ENCODE peak calls at places on chromosome 15, in ten cellular contexts. E is stimulated activated CD4-positive, alpha-beta T cell treated with anti-CD3 and anti-CD28 coated beads, Interleukin-1b, Interleukin-23, amount 100 ng/mL, for 24 hours; F is HCEC 1CT; W is activated CD8-positive, alpha-beta memory T cell treated with anti-CD3 and anti-CD28 coated beads, Interleukin-2, amount 10 ng/mL, durations not matched to agents 7 days and 5 days; T is RPMI8226; L is neuronal stem cell; B is posterior vena cava; X is stimulated activated CD8-positive, alpha-beta memory T cell treated with anti-CD3 and anti-CD28 coated beads, Interleukin-12 subunit alpha, Interleukin-12 subunit beta, amount 100 ng/mL, for 1 hour; G is NCI-H2081; A is activated CD8-positive, alpha-beta T cell treated with anti-CD3 and anti-CD28 coated beads, Interleukin-2, amount 10 ng/mL, durations not matched to agents 7 days and 5 days. I is an unnamed sample.

GRCh38 chr15:92638291-92638708 is 17.3 kb downstream of the FAM174B start:
- DNase-seq in E (no peak), X (no peak), A (no peak), T (peak), F (no peak), W (no peak), B (no peak), L (no peak), G (peak), I (no peak)

GRCh38 chr15:81338422-81339007 is 14.6 kb upstream of the STARD5 start:
- DNase-seq in G (no peak), A (peak), B (peak), X (no peak), L (no peak), W (no peak), F (peak), T (no peak), E (no peak), I (no peak)

GRCh38 chr15:63389902-63390301 is 8.3 kb upstream of the CA12 start:
- DNase-seq in G (peak), F (no peak), E (no peak), W (no peak), L (no peak), A (no peak), X (no peak), B (no peak), T (peak), I (no peak)

GRCh38 chr15:84878504-84878903 is 6.0 kb upstream of the SLC28A1 start:
- DNase-seq in A (peak), L (peak), B (peak), X (peak), F (peak), W (peak), E (peak), G (peak), T (peak), I (no peak)

GRCh38 chr15:90388462-90389182 is 580 bp downstream of the IQGAP1 start:
- DNase-seq in L (peak), W (peak), G (peak), X (no peak), F (peak), A (peak), B (peak), T (peak), E (no peak), I (no peak)

GRCh38 chr15:52427804-52428203 is 100.9 kb downstream of the MYO5A start:
- DNase-seq in G (no peak), T (no peak), L (no peak), X (no peak), F (peak), E (no peak), W (no peak), B (peak), A (no peak), I (no peak)

GRCh38 chr15:62989366-62990055 is 53.0 kb upstream of the TPM1 start:
- DNase-seq in T (no peak), G (no peak), B (no peak), X (no peak), L (no peak), A (no peak), W (no peak), E (no peak), F (no peak), I (no peak)

GRCh38 chr15:64630403-64631107 is 144.8 kb downstream of the RBPMS2 start:
- DNase-seq in L (no peak), X (no peak), A (no peak), E (no peak), W (no peak), B (no peak), T (no peak), G (no peak), F (no peak), I (no peak)

GRCh38 chr15:62847900-62848489 is 194.6 kb upstream of the TPM1 start:
- DNase-seq in W (peak), G (peak), X (no peak), B (peak), F (peak), T (peak), E (peak), L (peak), A (peak), I (no peak)

GRCh38 chr15:52193791-52194190 is 2.6 kb upstream of the GNB5 start:
- DNase-seq in A (no peak), L (no peak), F (no peak), X (no peak), W (no peak), B (no peak), E (no peak), G (no peak), T (no peak), I (no peak)

GRCh38 chr15:91936182-91936775 is 82.8 kb downstream of the SLCO3A1 start:
- DNase-seq in A (no peak), T (no peak), W (no peak), L (no peak), G (no peak), X (no peak), E (no peak), B (no peak), F (no peak), I (no peak)

GRCh38 chr15:58604455-58604923 is 145.0 kb downstream of the ADAM10 start:
- DNase-seq in X (no peak), G (no peak), A (no peak), F (no peak), B (no peak), E (no peak), L (no peak), W (no peak), T (no peak), I (no peak)

GRCh38 chr15:89685995-89686394 is 4.6 kb downstream of the PEX11A start:
- DNase-seq in G (no peak), A (no peak), B (no peak), W (no peak), L (no peak), X (no peak), E (no peak), T (no peak), F (no peak), I (no peak)

GRCh38 chr15:28273468-28273867 is 48.5 kb downstream of the HERC2 start:
- DNase-seq in L (peak), T (no peak), E (no peak), A (no peak), G (no peak), W (no peak), B (no peak), F (peak), X (no peak), I (no peak)

GRCh38 chr15:73560501-73561117 is 72.6 kb downstream of the NPTN start:
- DNase-seq in E (no peak), A (peak), T (peak), G (peak), X (no peak), L (no peak), B (no peak), F (peak), W (no peak), I (no peak)

GRCh38 chr15:56929389-56929788 is 10.9 kb downstream of the TCF12 start:
- DNase-seq in X (no peak), W (no peak), B (no peak), G (no peak), A (no peak), F (peak), T (no peak), E (no peak), L (no peak), I (no peak)

GRCh38 chr15:93088200-93088980 is 621 bp downstream of the RGMA start:
- DNase-seq in A (peak), G (peak), W (peak), E (no peak), B (no peak), X (no peak), F (no peak), L (peak), T (peak), I (no peak)

GRCh38 chr15:46127361-46127874 is 492.6 kb downstream of the SQOR start:
- DNase-seq in W (no peak), L (no peak), G (no peak), T (no peak), X (no peak), E (no peak), A (no peak), F (peak), B (no peak), I (no peak)

GRCh38 chr15:80099246-80099645 is 39.8 kb downstream of the ZFAND6 start:
- DNase-seq in T (no peak), B (no peak), G (no peak), A (no peak), F (no peak), X (no peak), E (no peak), L (no peak), W (no peak), I (no peak)

GRCh38 chr15:78943692-78944091 is 1.2 kb downstream of the CTSH start:
- DNase-seq in T (no peak), W (no peak), B (no peak), X (no peak), L (no peak), A (no peak), G (no peak), F (no peak), E (no peak), I (no peak)

GRCh38 chr15:24956131-24956838 is 1.5 kb downstream of the SNRPN start:
- DNase-seq in W (peak), E (peak), B (peak), G (peak), A (peak), F (peak), L (peak), X (peak), T (peak), I (no peak)

GRCh38 chr15:41631880-41632279 is 28.3 kb upstream of the MGA start:
- DNase-seq in T (no peak), E (no peak), G (no peak), F (no peak), B (no peak), A (no peak), L (no peak), X (no peak), W (no peak), I (no peak)

GRCh38 chr15:98689431-98689861 is 41.1 kb downstream of the IGF1R start:
- DNase-seq in A (no peak), L (no peak), F (peak), X (no peak), G (no peak), B (no peak), W (no peak), T (no peak), E (no peak), I (no peak)

GRCh38 chr15:68000754-68001153 is 53.4 kb upstream of the PIAS1 start:
- DNase-seq in E (no peak), L (no peak), B (no peak), T (no peak), W (no peak), G (no peak), F (no peak), A (no peak), X (no peak), I (no peak)

GRCh38 chr15:38555686-38556334 is 8.8 kb downstream of the RASGRP1 start:
- DNase-seq in F (peak), W (no peak), B (no peak), A (no peak), T (no peak), G (no peak), E (no peak), L (no peak), X (no peak), I (no peak)

GRCh38 chr15:45386420-45386819 is 8.1 kb upstream of the GATM start:
- DNase-seq in L (no peak), A (no peak), E (no peak), G (no peak), W (no peak), X (no peak), F (no peak), B (no peak), T (no peak), I (no peak)

GRCh38 chr15:60004846-60005351 is 788 bp downstream of the FOXB1 start:
- DNase-seq in E (no peak), L (peak), F (no peak), A (no peak), W (peak), G (peak), B (no peak), X (no peak), T (no peak), I (no peak)

GRCh38 chr15:85531083-85531482 is 150.7 kb downstream of the AKAP13 start:
- DNase-seq in B (no peak), A (no peak), E (no peak), L (no peak), G (no peak), W (no peak), X (no peak), F (no peak), T (no peak), I (no peak)

GRCh38 chr15:81897011-81897677 is 148.7 kb downstream of the MEX3B start:
- DNase-seq in T (no peak), W (no peak), E (no peak), F (peak), G (no peak), B (no peak), A (no peak), L (no peak), X (no peak), I (no peak)

I was measured in chondrocyte.